ENCODE peak calls at places on chromosomes 1 and 21, in nine cellular contexts. G is HCT116, B is NB4, Z is lower leg skin, K is Peyer's patch, A is ovary, L is spleen, E is body of pancreas, U is A549. W is an unnamed sample.

GRCh38 chr1:64122588-64122987 is 80.8 kb upstream of the UBE2U start:
- DNase-seq in G (no peak), B (no peak), Z (no peak), K (no peak), A (no peak), L (no peak), E (no peak), U (no peak), W (no peak)

GRCh38 chr1:41381691-41382530 is 20.7 kb downstream of the FOXO6 start:
- DNase-seq in G (peak; percentile 42), B (no peak), Z (no peak), K (peak; percentile 73), A (peak; percentile 55), L (no peak), E (peak; percentile 52), U (peak; percentile 72), W (no peak)

GRCh38 chr1:101781437-101781836 is 215.3 kb downstream of the OLFM3 start:
- DNase-seq in G (no peak), B (peak; percentile 7), Z (no peak), K (no peak), A (no peak), L (no peak), E (peak; percentile 5), U (no peak), W (no peak)

GRCh38 chr1:70324683-70325082 is 29.8 kb downstream of the ANKRD13C start:
- DNase-seq in G (no peak), B (no peak), Z (no peak), K (no peak), A (no peak), L (no peak), E (no peak), U (peak; percentile 16), W (no peak)

GRCh38 chr1:23370270-23370743 is 671 bp upstream of the ZNF436 start:
- DNase-seq in G (no peak), B (no peak), Z (no peak), K (no peak), A (no peak), L (no peak), E (no peak), U (no peak), W (no peak)

GRCh38 chr1:30321996-30322858 is 401.2 kb downstream of the MATN1 start:
- DNase-seq in G (no peak), B (no peak), Z (peak; percentile 71), K (no peak), A (no peak), L (no peak), E (no peak), U (no peak), W (no peak)

GRCh38 chr1:210830034-210831028 is 303.6 kb downstream of the KCNH1 start:
- DNase-seq in G (no peak), B (no peak), Z (no peak), K (no peak), A (no peak), L (no peak), E (no peak), U (no peak), W (no peak)

GRCh38 chr1:6298530-6298929 is 37.6 kb upstream of the GPR153 start:
- DNase-seq in G (no peak), B (no peak), Z (no peak), K (no peak), A (no peak), L (no peak), E (no peak), U (no peak), W (no peak)

GRCh38 chr1:187153047-187153446 is 324.3 kb downstream of the PLA2G4A start:
- DNase-seq in G (no peak), B (no peak), Z (no peak), K (no peak), A (no peak), L (no peak), E (no peak), U (no peak), W (no peak)

GRCh38 chr1:237029850-237030535 is 12.0 kb upstream of the RYR2 start:
- DNase-seq in G (no peak), B (no peak), Z (no peak), K (no peak), A (no peak), L (no peak), E (no peak), U (no peak), W (no peak)

GRCh38 chr1:38029725-38030511 is 16.7 kb downstream of the POU3F1 start:
- DNase-seq in G (no peak), B (peak; percentile 46), Z (no peak), K (no peak), A (no peak), L (no peak), E (peak; percentile 78), U (no peak), W (peak; percentile 87)

GRCh38 chr1:147781056-147781471 is 20.7 kb upstream of the GJA5 start:
- DNase-seq in G (no peak), B (no peak), Z (no peak), K (no peak), A (no peak), L (no peak), E (no peak), U (no peak), W (no peak)

GRCh38 chr1:68442822-68443556 is 6.8 kb downstream of the RPE65 start:
- DNase-seq in G (peak; percentile 43), B (peak; percentile 38), Z (no peak), K (no peak), A (peak; percentile 18), L (no peak), E (peak; percentile 50), U (peak; percentile 41), W (peak; percentile 15)

GRCh38 chr1:91736999-91737615 is 148.8 kb downstream of the TGFBR3 start:
- DNase-seq in G (peak; percentile 81), B (no peak), Z (no peak), K (no peak), A (peak; percentile 53), L (no peak), E (peak; percentile 42), U (peak; percentile 86), W (peak; percentile 71)

DNA sequence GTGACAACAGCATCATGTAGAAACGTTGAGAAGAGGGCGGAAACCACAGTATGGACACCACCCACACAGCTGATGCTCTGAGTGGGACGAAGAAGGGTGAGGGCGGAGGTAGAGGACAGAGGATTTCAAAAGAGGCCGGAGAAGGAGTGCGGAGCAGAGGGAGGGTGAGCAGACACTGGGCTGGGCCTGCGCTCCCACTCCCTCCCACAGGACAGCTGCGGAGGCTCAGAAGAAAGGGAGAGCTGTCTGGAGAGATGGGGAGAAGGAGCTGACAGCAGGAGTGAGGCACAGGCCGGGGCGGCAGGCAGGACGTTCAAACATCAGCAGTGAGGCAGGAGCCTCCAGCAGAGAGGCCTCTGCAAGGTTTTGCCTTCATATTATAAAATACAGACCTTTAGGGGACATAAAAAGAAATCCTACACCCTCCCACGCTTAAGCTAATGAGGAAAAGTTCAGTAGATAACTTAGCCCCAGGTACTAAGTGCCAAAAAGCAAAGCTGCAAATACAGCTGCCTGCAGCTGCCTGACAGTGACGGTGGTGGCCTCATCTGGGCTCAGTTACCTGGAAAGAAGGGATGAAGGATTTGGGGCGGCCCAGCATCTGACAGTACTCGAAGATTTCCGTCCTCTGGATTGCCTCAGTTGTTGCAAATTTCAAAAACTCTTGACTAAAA is 25.7 kb downstream of the SEC16B start:
- DNase-seq in G (no peak), B (no peak), Z (no peak), K (no peak), A (peak; percentile 66), L (no peak), E (no peak), U (no peak), W (no peak)
- TF ChIP-seq POLR2A in G (no peak), B (no peak), Z (no peak), K (no peak), A (no peak), L (no peak), E (no peak), U (no peak), W (no peak)

DNA sequence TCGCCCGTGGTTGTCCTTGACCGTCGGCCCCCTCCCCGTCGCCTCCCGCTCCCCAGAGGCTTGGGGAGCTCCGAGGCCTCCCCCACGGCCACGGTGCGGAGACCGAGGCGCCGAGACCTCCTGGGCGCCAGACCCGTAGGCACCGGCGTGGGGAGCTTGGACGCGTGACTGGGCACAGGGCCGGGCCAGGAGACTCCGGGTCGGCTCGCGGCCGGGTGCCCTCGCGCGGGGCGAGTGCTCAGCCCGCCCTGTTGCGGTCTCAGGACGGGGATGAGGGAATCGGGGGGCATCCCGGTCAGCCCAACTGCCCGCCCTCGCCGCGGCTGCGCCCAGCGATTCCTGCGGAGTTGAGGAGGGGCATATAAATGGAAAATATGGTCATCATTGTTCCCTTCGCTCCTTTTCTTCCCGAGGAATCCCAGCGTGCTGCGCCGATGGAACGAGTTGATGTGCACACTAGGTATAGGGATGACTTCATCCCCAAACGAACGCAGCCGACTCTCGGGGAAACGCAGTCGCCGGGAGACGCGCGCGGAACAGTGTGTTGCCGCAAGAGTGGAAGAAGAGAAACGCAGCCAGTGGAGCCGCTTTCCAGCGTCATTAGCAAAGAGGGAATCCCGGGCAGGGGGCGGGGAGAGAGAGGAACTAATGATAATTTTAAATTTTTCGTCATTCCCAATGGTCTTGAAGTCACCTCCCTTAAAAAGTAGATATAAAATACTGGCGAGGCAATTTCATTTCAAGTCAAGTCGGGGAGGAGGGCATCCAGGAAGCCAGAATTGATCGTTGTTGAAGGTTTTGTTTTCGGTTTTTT is 747 bp upstream of the ENAH start:
- DNase-seq in G (no peak), B (peak; percentile 44), Z (peak; percentile 95), K (peak; percentile 68), A (peak; percentile 87), L (peak; percentile 83), E (peak; percentile 75), U (peak; percentile 75), W (peak; percentile 35)
- TF ChIP-seq POLR2A in G (no peak), B (no peak), Z (no peak), K (no peak), A (peak; percentile 68), L (no peak), E (peak; percentile 64), U (peak; percentile 38), W (no peak)

DNA sequence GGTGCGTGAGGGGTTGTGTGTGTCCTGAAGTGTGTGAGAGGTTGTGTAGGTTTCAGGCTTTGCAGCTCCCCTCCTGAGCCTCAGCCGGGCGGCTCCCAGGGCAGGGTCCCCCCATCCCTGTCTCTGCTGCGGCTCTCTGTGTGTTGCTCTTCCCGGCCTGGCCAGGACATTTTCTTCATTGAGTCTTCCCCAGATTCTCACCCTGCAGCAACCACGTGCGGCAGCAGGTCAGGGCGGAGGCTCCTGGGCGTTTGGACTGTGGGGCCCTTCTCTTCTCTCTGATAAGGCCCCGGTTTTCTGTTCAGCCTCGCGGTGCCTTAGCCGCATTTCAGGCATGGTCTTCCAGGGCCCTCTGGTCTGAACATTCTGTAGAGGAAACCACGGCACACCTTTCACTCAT is 1.8 kb upstream of the TCP10L start:
- DNase-seq in G (no peak), B (no peak), Z (peak; percentile 42), K (no peak), A (no peak), L (peak; percentile 32), E (no peak), U (no peak), W (no peak)
- TF ChIP-seq POLR2A in G (no peak), B (no peak), Z (no peak), K (no peak), A (no peak), L (no peak), E (no peak), U (no peak), W (no peak)

DNA sequence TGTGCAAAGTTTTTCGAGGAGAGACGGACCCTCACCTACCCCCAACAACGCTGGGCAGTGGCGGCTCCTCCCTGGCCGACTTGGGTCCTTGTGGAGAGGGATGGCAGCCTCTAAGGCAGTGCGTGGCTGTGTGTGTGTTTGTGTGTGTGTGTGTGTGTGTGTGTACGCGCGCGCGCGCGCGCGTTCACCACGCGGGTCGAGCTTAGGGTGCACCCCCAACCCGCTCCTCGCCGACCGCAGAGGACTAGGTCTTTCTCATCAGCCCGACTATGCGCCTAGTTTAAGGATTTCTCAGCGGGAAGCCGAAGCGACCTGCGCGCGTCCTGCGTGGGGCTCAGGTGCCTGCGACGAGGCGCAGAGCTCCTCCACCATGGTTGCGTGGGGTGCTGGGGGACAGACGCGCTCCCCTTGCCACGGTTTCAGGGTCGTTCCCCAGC is 940 bp downstream of the SOX13 start:
- DNase-seq in G (no peak), B (no peak), Z (no peak), K (no peak), A (peak; percentile 44), L (no peak), E (peak; percentile 32), U (peak; percentile 36), W (no peak)
- TF ChIP-seq POLR2A in G (no peak), B (no peak), Z (no peak), K (no peak), A (no peak), L (no peak), E (no peak), U (no peak), W (no peak)